ENCODE peak calls at places on chromosomes 4 and X, in nine cellular contexts. B is GM06990; W is MM.1S; T is GM23248; H is suprapubic skin; A is heart left ventricle; D is CD8-positive, alpha-beta T cell; Z is body of pancreas; L is endodermal cell. N is an unnamed sample.
A peak's percentile ranks its signal among the peaks of the same experiment; 100 is the strongest.

GRCh38 chr4:52019941-52020657 is at the start of gene LRRC66:
- DNase-seq in B (no peak), W (no peak), T (peak; percentile 40), H (no peak), A (no peak), D (no peak), Z (no peak), L (no peak), N (no peak)

GRCh38 chr4:121594796-121595526 is 101.8 kb downstream of the ANXA5 start:
- DNase-seq in B (no peak), W (no peak), T (peak; percentile 70), H (no peak), A (no peak), D (no peak), Z (peak; percentile 9), L (no peak), N (no peak)

GRCh38 chrX:23554304-23554703 is 113.0 kb upstream of the PRDX4 start:
- DNase-seq in B (peak; percentile 6), W (peak; percentile 29), T (peak; percentile 53), H (no peak), A (no peak), D (no peak), Z (no peak), L (no peak), N (peak; percentile 30)

GRCh38 chrX:130393451-130394074 is 8.1 kb upstream of the GPR119 start:
- DNase-seq in B (no peak), W (peak; percentile 29), T (peak; percentile 67), H (no peak), A (no peak), D (no peak), Z (peak; percentile 69), L (peak; percentile 83), N (peak; percentile 67)

GRCh38 chrX:20498851-20499635 is 232.3 kb upstream of the RPS6KA3 start:
- DNase-seq in B (no peak), W (no peak), T (no peak), H (no peak), A (no peak), D (no peak), Z (no peak), L (no peak), N (no peak)

GRCh38 chr4:2484993-2485392 is 16.1 kb downstream of the RNF4 start:
- DNase-seq in B (peak; percentile 75), W (peak; percentile 83), T (peak; percentile 84), H (peak; percentile 88), A (peak; percentile 87), D (peak; percentile 69), Z (peak; percentile 69), L (peak; percentile 60), N (no peak)

GRCh38 chrX:41027388-41027787 is 57.9 kb upstream of the USP9X start:
- DNase-seq in B (no peak), W (no peak), T (peak; percentile 75), H (no peak), A (no peak), D (no peak), Z (no peak), L (no peak), N (no peak)

GRCh38 chrX:53074987-53075386 is 7.2 kb upstream of the TSPYL2 start:
- DNase-seq in B (no peak), W (no peak), T (no peak), H (peak; percentile 21), A (no peak), D (no peak), Z (no peak), L (no peak), N (no peak)

GRCh38 chr4:110359076-110359475 is 116.9 kb upstream of the ENPEP start:
- DNase-seq in B (no peak), W (no peak), T (no peak), H (no peak), A (no peak), D (no peak), Z (no peak), L (no peak), N (no peak)

GRCh38 chr4:78057135-78057599 is at the start of gene FRAS1:
- DNase-seq in B (peak; percentile 20), W (no peak), T (peak; percentile 69), H (peak; percentile 77), A (no peak), D (peak; percentile 22), Z (peak; percentile 62), L (peak; percentile 87), N (peak; percentile 72)

GRCh38 chrX:7170903-7171302 is 22.9 kb upstream of the PUDP start:
- DNase-seq in B (no peak), W (no peak), T (no peak), H (no peak), A (no peak), D (peak; percentile 47), Z (peak; percentile 33), L (peak; percentile 72), N (peak; percentile 45)

GRCh38 chr4:142697303-142697702 is 148.8 kb downstream of the INPP4B start:
- DNase-seq in B (no peak), W (no peak), T (no peak), H (no peak), A (no peak), D (no peak), Z (no peak), L (no peak), N (no peak)

GRCh38 chr4:37891221-37892159 is 606 bp downstream of the TBC1D1 start:
- DNase-seq in B (peak; percentile 88), W (peak; percentile 84), T (peak; percentile 25), H (no peak), A (no peak), D (peak; percentile 49), Z (peak; percentile 55), L (peak; percentile 70), N (peak; percentile 80)

DNA sequence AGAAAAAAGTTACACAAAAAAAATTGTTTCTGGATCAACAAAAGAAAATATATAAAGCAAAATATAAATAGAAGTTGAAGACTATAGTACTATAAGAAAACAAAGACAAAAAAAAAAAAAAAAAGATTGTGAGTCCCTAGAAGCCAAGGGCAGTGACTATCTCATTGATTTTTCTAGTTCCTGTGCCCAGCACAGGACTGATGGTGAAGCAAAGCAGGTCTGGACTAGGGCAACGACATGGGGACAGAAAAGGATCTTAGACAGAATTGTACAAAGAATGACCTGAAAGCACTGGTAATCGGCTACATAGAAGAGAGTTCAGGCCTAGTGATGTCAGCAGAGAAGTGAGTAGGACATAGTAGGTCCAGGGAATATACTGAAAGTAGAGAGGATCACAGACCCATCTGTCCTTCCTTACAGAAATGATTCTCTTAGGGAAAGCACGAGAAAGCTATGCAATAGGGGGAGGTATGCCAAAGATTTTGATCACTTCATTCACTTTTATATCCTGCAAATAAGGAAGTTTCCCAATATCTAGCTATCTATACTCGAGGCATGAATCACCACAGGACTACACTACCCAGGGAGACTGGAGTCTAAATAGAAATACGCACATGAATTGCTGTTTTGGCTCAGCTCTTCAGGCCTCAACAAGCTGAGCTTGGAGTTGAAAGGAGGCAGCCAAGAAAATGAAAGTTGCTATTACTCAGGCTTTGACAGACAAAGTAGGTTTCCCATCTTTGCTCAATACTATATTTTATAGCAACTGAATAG is 230.9 kb upstream of the GPC4 start:
- DNase-seq in B (no peak), W (no peak), T (peak; percentile 89), H (no peak), A (no peak), D (no peak), Z (no peak), L (no peak), N (no peak)
- H3K4me3 ChIP-seq in B (no peak overlapping the region), W (no peak overlapping the region), T (no peak overlapping the region), H (no peak overlapping the region), A (no peak overlapping the region), D (no peak overlapping the region), Z (no peak overlapping the region), L (no peak overlapping the region), N (no peak overlapping the region)

GRCh38 chr4:139557506-139558110 is 1.6 kb upstream of the SETD7 start:
- DNase-seq in B (no peak), W (no peak), T (no peak), H (no peak), A (no peak), D (no peak), Z (peak; percentile 74), L (peak; percentile 78), N (peak; percentile 54)

GRCh38 chr4:139555705-139556070 is 331 bp downstream of the SETD7 start:
- DNase-seq in B (no peak), W (no peak), T (peak; percentile 78), H (peak; percentile 83), A (peak; percentile 79), D (no peak), Z (peak; percentile 62), L (no peak), N (peak; percentile 76)

GRCh38 chr4:139558235-139559094 is 2.4 kb upstream of the SETD7 start:
- DNase-seq in B (no peak), W (no peak), T (no peak), H (no peak), A (no peak), D (no peak), Z (no peak), L (no peak), N (no peak)

GRCh38 chr4:139556071-139556734 is at the start of gene SETD7:
- DNase-seq in B (peak; percentile 48), W (peak; percentile 82), T (peak; percentile 88), H (peak; percentile 90), A (peak; percentile 86), D (peak; percentile 37), Z (peak; percentile 80), L (peak; percentile 93), N (peak; percentile 90)

DNA sequence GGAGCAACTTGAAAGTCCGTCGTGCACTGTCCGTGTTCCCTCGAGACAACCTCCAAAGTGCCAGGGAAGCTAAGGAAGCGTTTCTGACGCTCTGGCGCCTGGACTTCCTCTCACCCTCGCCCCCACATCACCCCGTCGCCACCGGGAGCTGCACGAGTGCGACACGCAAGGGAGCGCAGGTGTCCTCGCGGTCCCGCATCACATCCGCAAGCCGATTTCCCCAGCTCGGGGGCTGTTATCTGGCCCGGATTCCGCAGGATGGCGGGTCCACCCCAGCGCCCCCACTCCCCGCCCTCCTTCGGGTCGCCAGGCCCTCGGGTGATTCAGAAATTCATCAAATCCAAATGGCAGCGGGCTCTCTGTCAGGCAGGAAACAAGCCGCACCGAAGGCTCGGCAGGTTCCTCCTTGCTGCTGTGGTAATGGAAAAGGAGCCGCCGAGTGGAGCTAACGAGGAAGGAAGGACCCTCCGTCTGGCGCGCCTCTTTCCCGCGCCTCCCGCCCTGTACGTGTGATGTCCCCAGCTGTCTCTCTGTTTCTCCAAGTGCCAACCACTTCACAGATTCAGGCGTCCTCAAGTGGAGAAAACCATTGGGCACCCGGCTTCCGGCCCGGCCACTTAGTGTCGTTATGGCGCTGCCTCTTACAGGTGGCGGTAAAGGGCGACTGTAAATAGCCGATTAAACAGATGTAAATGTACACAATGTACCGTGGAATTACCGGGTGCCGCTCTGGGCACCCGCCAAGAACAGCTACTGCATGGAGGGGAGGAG is 901 bp upstream of the SETD7 start:
- DNase-seq in B (peak; percentile 47), W (peak; percentile 81), T (peak; percentile 63), H (peak; percentile 82), A (peak; percentile 77), D (peak; percentile 41), Z (peak; percentile 80), L (peak; percentile 86), N (peak; percentile 74)
- H3K27me3 ChIP-seq in B (peaks cover 8% of the 10 kb centered on the region), W (no peaks in the 10 kb centered on the region), T (peaks cover 23% of the 10 kb centered on the region), H (no peaks in the 10 kb centered on the region), A (no peaks in the 10 kb centered on the region), D (no peaks in the 10 kb centered on the region), Z (no peaks in the 10 kb centered on the region), L (peaks cover 27% of the 10 kb centered on the region), N (peaks cover 40% of the 10 kb centered on the region)

GRCh38 chr4:38930199-38930598 is 62.6 kb downstream of the FAM114A1 start:
- DNase-seq in B (peak; percentile 55), W (no peak), T (no peak), H (no peak), A (no peak), D (no peak), Z (no peak), L (no peak), N (peak; percentile 19)
- H3K36me3 ChIP-seq in B (no peaks in the 10 kb centered on the region), W (no peaks in the 10 kb centered on the region), T (peaks cover 87% of the 10 kb centered on the region), H (peaks cover 85% of the 10 kb centered on the region), A (peaks cover 77% of the 10 kb centered on the region), D (no peaks in the 10 kb centered on the region), Z (no peaks in the 10 kb centered on the region), L (peaks cover 26% of the 10 kb centered on the region), N (no peaks in the 10 kb centered on the region)

GRCh38 chr4:150418757-150419410 is 163.1 kb upstream of the MAB21L2 start:
- DNase-seq in B (no peak), W (no peak), T (no peak), H (no peak), A (no peak), D (no peak), Z (no peak), L (no peak), N (no peak)
- H3K4me3 ChIP-seq in B (no peak overlapping the region), W (no peak overlapping the region), T (no peak overlapping the region), H (no peak overlapping the region), A (no peak overlapping the region), D (no peak overlapping the region), Z (no peak overlapping the region), L (no peak overlapping the region), N (no peak overlapping the region)